ENCODE peak calls at places on chromosomes 2 and 18, in ten cellular contexts. K is mesothelial cell of epicardium, J is RWPE1, S is heart left ventricle, X is nephron progenitor cell, V is astrocyte of the spinal cord, M is A549, G is cardiac fibroblast, H is GM12865, Q is GM20000. R is an unnamed sample.

GRCh38 chr2:52956766-52957165 is 810.8 kb upstream of the CHAC2 start:
- DNase-seq in K (no peak), G (no peak), J (no peak), M (no peak), H (no peak), X (no peak), Q (no peak), S (no peak), V (no peak), R (no peak)

GRCh38 chr2:234291765-234292204 is 205.1 kb downstream of the ARL4C start:
- DNase-seq in M (no peak), J (no peak), X (peak), K (no peak), S (no peak), Q (no peak), V (peak), G (peak), H (peak), R (no peak)

GRCh38 chr2:128486640-128487375 is 168.1 kb upstream of the HS6ST1 start:
- DNase-seq in M (no peak), K (no peak), Q (no peak), S (no peak), G (no peak), X (no peak), H (no peak), V (no peak), J (no peak), R (no peak)

GRCh38 chr2:105102963-105103421 is 65.1 kb downstream of the MRPS9 start:
- DNase-seq in X (peak), M (no peak), Q (no peak), S (no peak), J (peak), V (peak), H (no peak), K (no peak), G (peak), R (peak)

GRCh38 chr2:241189093-241189855 is 797 bp downstream of the ANO7 start:
- DNase-seq in Q (no peak), K (no peak), V (no peak), M (no peak), H (no peak), J (no peak), S (no peak), X (no peak), G (no peak), R (no peak)

GRCh38 chr2:61340242-61340641 is 130.6 kb downstream of the USP34 start:
- DNase-seq in J (peak), M (no peak), Q (no peak), X (no peak), K (no peak), G (peak), S (no peak), V (peak), H (no peak), R (no peak)

GRCh38 chr2:65142515-65142914 is 12.6 kb upstream of the RAB1A start:
- DNase-seq in Q (no peak), K (no peak), V (no peak), J (no peak), H (no peak), X (no peak), S (no peak), G (no peak), M (no peak), R (no peak)

GRCh38 chr2:106956416-106956815 is 70.4 kb upstream of the ST6GAL2 start:
- DNase-seq in V (no peak), J (no peak), H (no peak), Q (no peak), S (no peak), K (no peak), G (peak), X (no peak), M (no peak), R (no peak)

GRCh38 chr2:156322103-156322671 is 10.3 kb downstream of the NR4A2 start:
- DNase-seq in M (no peak), G (no peak), J (no peak), X (no peak), H (peak), V (no peak), S (no peak), Q (peak), K (no peak), R (no peak)

GRCh38 chr2:222693837-222694236 is 22.4 kb downstream of the MOGAT1 start:
- DNase-seq in Q (no peak), H (peak), V (peak), G (peak), M (peak), S (no peak), X (no peak), K (no peak), J (peak), R (no peak)

GRCh38 chr2:98822301-98823164 is 91.6 kb upstream of the MGAT4A start:
- DNase-seq in H (no peak), G (no peak), V (no peak), J (no peak), M (no peak), Q (peak), X (peak), S (peak), K (no peak), R (no peak)

GRCh38 chr2:219511547-219512325 is 2.5 kb upstream of the ASIC4 start:
- DNase-seq in J (no peak), K (no peak), G (no peak), Q (no peak), V (no peak), M (no peak), H (no peak), X (no peak), S (no peak), R (no peak)

GRCh38 chr2:135494503-135494902 is 36.5 kb downstream of the ZRANB3 start:
- DNase-seq in G (peak), M (no peak), Q (no peak), X (no peak), K (no peak), H (no peak), S (no peak), J (no peak), V (peak), R (no peak)

GRCh38 chr2:41829011-41829500 is 218.8 kb upstream of the PKDCC start:
- DNase-seq in G (no peak), H (no peak), S (no peak), K (no peak), X (no peak), M (no peak), J (no peak), V (no peak), Q (no peak), R (no peak)

GRCh38 chr2:165793779-165794519 is at the start of gene GALNT3:
- DNase-seq in V (no peak), M (no peak), S (peak), X (peak), Q (peak), H (peak), G (no peak), J (peak), K (peak), R (no peak)

GRCh38 chr2:174683392-174683759 is 80.9 kb downstream of the CHRNA1 start:
- DNase-seq in K (no peak), X (no peak), Q (peak), M (peak), V (peak), J (peak), S (no peak), G (peak), H (peak), R (no peak)

GRCh38 chr2:237868631-237869356 is 9.4 kb downstream of the RAMP1 start:
- DNase-seq in K (no peak), Q (no peak), M (no peak), V (peak), G (peak), X (no peak), S (no peak), H (no peak), J (no peak), R (no peak)

GRCh38 chr18:11149441-11150270 is at the start of gene PIEZO2:
- DNase-seq in Q (peak), J (no peak), S (peak), M (peak), K (peak), V (peak), H (peak), X (peak), G (peak), R (no peak)

GRCh38 chr2:220585241-220585640 is 957.8 kb downstream of the SLC4A3 start:
- DNase-seq in J (no peak), H (no peak), M (no peak), Q (no peak), G (no peak), S (no peak), V (no peak), X (no peak), K (no peak), R (no peak)

GRCh38 chr2:216074794-216075193 is 6.8 kb downstream of the PECR start:
- DNase-seq in V (no peak), S (no peak), X (no peak), J (no peak), H (no peak), G (no peak), Q (no peak), M (no peak), K (no peak), R (no peak)

GRCh38 chr18:5197032-5197434 is at the start of gene AKAIN1:
- DNase-seq in Q (peak), M (peak), K (peak), J (peak), G (peak), X (peak), H (peak), S (peak), V (peak), R (no peak)

GRCh38 chr18:34993289-34993688 is 47.9 kb upstream of the MAPRE2 start:
- DNase-seq in S (no peak), V (no peak), K (no peak), Q (no peak), M (no peak), X (no peak), H (no peak), J (no peak), G (no peak), R (no peak)

GRCh38 chr18:8367217-8367988 is 241.8 kb upstream of the RAB12 start:
- DNase-seq in M (no peak), H (peak), G (peak), K (peak), J (peak), X (peak), V (peak), Q (peak), S (peak), R (no peak)

GRCh38 chr18:29647700-29648099 is 1394.8 kb downstream of the DSC3 start:
- DNase-seq in Q (no peak), K (no peak), H (no peak), S (no peak), J (no peak), V (no peak), G (no peak), X (no peak), M (no peak), R (no peak)

GRCh38 chr2:16773080-16773713 is 107.6 kb upstream of the CYRIA start:
- DNase-seq in X (peak), G (peak), S (no peak), J (peak), K (no peak), H (peak), Q (peak), M (peak), V (peak), R (no peak)
- TF ChIP-seq CTCF in X (peak), G (peak), S (peak), J (peak), K (peak), H (peak), Q (peak), M (peak), V (peak), R (peak)

GRCh38 chr2:15636972-15637785 is 45.5 kb downstream of the DDX1 start:
- DNase-seq in S (no peak), V (peak), Q (peak), X (peak), K (no peak), G (peak), H (peak), J (peak), M (peak), R (peak)
- TF ChIP-seq CTCF in S (peak), V (peak), Q (peak), X (peak), K (peak), G (peak), H (peak), J (peak), M (peak), R (peak)

GRCh38 chr18:3450358-3451107 is 561 bp downstream of the TGIF1 start:
- DNase-seq in J (no peak), K (peak), V (peak), M (no peak), S (peak), G (peak), X (peak), Q (peak), H (peak), R (no peak)

GRCh38 chr18:3447035-3447894 is 2.7 kb upstream of the TGIF1 start:
- DNase-seq in K (no peak), H (no peak), S (no peak), Q (peak), G (peak), X (peak), J (peak), V (peak), M (no peak), R (no peak)

GRCh38 chr18:3448845-3449701 is 899 bp upstream of the TGIF1 start:
- DNase-seq in K (peak), M (no peak), H (peak), X (peak), G (peak), S (peak), J (peak), Q (peak), V (peak), R (peak)

GRCh38 chr18:3449702-3450357 is at the start of gene TGIF1:
- DNase-seq in M (no peak), H (no peak), Q (peak), K (peak), X (peak), G (peak), S (peak), J (peak), V (peak), R (no peak)

GRCh38 chr18:3447895-3448844 is 1.8 kb upstream of the TGIF1 start:
- DNase-seq in M (peak), J (peak), V (peak), Q (peak), K (peak), H (peak), G (peak), X (peak), S (peak), R (peak)
- TF ChIP-seq CTCF in M (peak), J (peak), V (peak), Q (peak), K (no peak), H (no peak), G (no peak), X (no peak), S (peak), R (peak)

GRCh38 chr2:109611467-109612095 is 2.2 kb downstream of the SEPTIN10 start:
- DNase-seq in X (no peak), V (peak), J (no peak), G (peak), K (no peak), Q (no peak), H (peak), S (no peak), M (no peak), R (peak)
- TF ChIP-seq CTCF in X (no peak), V (no peak), J (no peak), G (no peak), K (no peak), Q (no peak), H (peak), S (no peak), M (peak), R (no peak)

GRCh38 chr2:9095690-9096089 is 92.2 kb upstream of the MBOAT2 start:
- DNase-seq in V (peak), S (peak), K (no peak), G (peak), J (no peak), X (peak), M (no peak), H (no peak), Q (no peak), R (no peak)
- TF ChIP-seq CTCF in V (no peak), S (peak), K (no peak), G (peak), J (no peak), X (no peak), M (no peak), H (no peak), Q (no peak), R (peak)

DNA sequence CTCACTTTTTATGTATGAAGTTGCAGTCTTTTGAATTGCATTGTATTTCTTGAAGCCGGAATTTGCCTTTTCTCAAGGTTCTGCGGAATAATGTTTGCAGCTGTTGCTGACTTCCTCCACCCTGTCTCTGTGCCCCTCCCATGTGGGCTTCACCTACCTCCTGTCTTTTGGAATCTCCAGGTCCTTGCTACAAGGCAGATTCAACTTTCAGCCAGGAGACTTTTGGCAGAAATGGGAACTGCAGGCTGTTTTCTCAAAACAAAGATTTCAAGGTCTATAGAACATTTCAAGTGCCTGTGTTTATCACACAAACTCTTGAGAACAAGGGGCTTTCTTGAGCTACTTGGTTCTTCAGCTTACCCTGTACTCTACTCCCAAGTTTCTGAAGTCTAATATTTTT is 25.6 kb downstream of the ZNF236 start:
- DNase-seq in J (no peak), K (no peak), X (no peak), V (no peak), M (no peak), H (no peak), Q (no peak), S (no peak), G (no peak), R (no peak)
- TF ChIP-seq CTCF in J (peak), K (peak), X (no peak), V (peak), M (no peak), H (peak), Q (no peak), S (no peak), G (peak), R (no peak)